ENCODE peak calls at places on chromosomes 5 and 9, in ten cellular contexts. G, P, F, K, R, H, A, E, O and M are unnamed samples.
A peak's percentile ranks its signal among the peaks of the same experiment; 100 is the strongest.

GRCh38 chr9:72384710-72385475 is 19.9 kb upstream of the ZFAND5 start:
- DNase-seq in G (no peak), P (no peak), F (no peak), K (no peak), R (no peak), H (no peak), A (no peak), E (no peak), O (peak; percentile 43), M (peak; percentile 59)

GRCh38 chr5:548256-548655 is 24.0 kb upstream of the SLC9A3 start:
- DNase-seq in G (no peak), P (no peak), F (no peak), K (no peak), R (no peak), H (peak; percentile 20), A (no peak), E (no peak), O (peak; percentile 44), M (no peak)

GRCh38 chr5:91359957-91360609 is 23.0 kb downstream of the ARRDC3 start:
- DNase-seq in G (no peak), P (no peak), F (peak; percentile 40), K (no peak), R (no peak), H (no peak), A (no peak), E (no peak), O (no peak), M (no peak)

GRCh38 chr9:123349691-123350480 is 6.1 kb upstream of the CRB2 start:
- DNase-seq in G (peak; percentile 45), P (peak; percentile 46), F (peak; percentile 67), K (peak; percentile 88), R (no peak), H (peak; percentile 83), A (peak; percentile 65), E (peak; percentile 79), O (peak; percentile 65), M (peak; percentile 25)

GRCh38 chr9:136859821-136860269 is 6.3 kb downstream of the EDF1 start:
- DNase-seq in G (no peak), P (no peak), F (no peak), K (no peak), R (no peak), H (no peak), A (no peak), E (no peak), O (no peak), M (no peak)

GRCh38 chr5:178069909-178070308 is 43.4 kb upstream of the N4BP3 start:
- DNase-seq in G (no peak), P (no peak), F (peak; percentile 36), K (peak; percentile 78), R (no peak), H (no peak), A (peak; percentile 42), E (no peak), O (peak; percentile 53), M (no peak)

GRCh38 chr5:43533646-43534045 is 18.7 kb upstream of the C5orf34 start:
- DNase-seq in G (no peak), P (no peak), F (no peak), K (no peak), R (no peak), H (no peak), A (no peak), E (no peak), O (no peak), M (no peak)

GRCh38 chr9:96323169-96323568 is 21.2 kb upstream of the HSD17B3 start:
- DNase-seq in G (no peak), P (no peak), F (no peak), K (no peak), R (no peak), H (no peak), A (no peak), E (no peak), O (no peak), M (no peak)

GRCh38 chr5:181100121-181101015 is 30.6 kb downstream of the OR2V1 start:
- DNase-seq in G (no peak), P (no peak), F (no peak), K (no peak), R (no peak), H (peak; percentile 24), A (no peak), E (no peak), O (peak; percentile 41), M (no peak)

GRCh38 chr5:80164799-80165198 is 91.0 kb downstream of the SERINC5 start:
- DNase-seq in G (no peak), P (no peak), F (no peak), K (no peak), R (no peak), H (no peak), A (no peak), E (no peak), O (no peak), M (no peak)

GRCh38 chr9:98339987-98340564 is 84.6 kb upstream of the TBC1D2 start:
- DNase-seq in G (no peak), P (no peak), F (no peak), K (no peak), R (no peak), H (no peak), A (no peak), E (no peak), O (no peak), M (no peak)

GRCh38 chr5:56289602-56289987 is 56.5 kb upstream of the ANKRD55 start:
- DNase-seq in G (no peak), P (no peak), F (no peak), K (no peak), R (no peak), H (no peak), A (no peak), E (no peak), O (no peak), M (no peak)

GRCh38 chr5:113266913-113267227 is 167.9 kb downstream of the TSSK1B start:
- DNase-seq in G (no peak), P (no peak), F (no peak), K (no peak), R (no peak), H (no peak), A (no peak), E (no peak), O (no peak), M (no peak)

GRCh38 chr5:171980729-171981128 is 25.7 kb downstream of the FBXW11 start:
- DNase-seq in G (no peak), P (no peak), F (no peak), K (peak; percentile 14), R (no peak), H (no peak), A (no peak), E (no peak), O (no peak), M (no peak)

GRCh38 chr5:125043781-125044391 is 297.4 kb upstream of the ZNF608 start:
- DNase-seq in G (peak; percentile 80), P (no peak), F (peak; percentile 70), K (peak; percentile 56), R (no peak), H (peak; percentile 78), A (no peak), E (peak; percentile 85), O (peak; percentile 52), M (no peak)

GRCh38 chr5:74324556-74324955 is 316.0 kb downstream of the ENC1 start:
- DNase-seq in G (no peak), P (no peak), F (no peak), K (no peak), R (no peak), H (no peak), A (no peak), E (no peak), O (no peak), M (no peak)